ENCODE peak calls at places on chromosomes 13 and 19, in seven cellular contexts. U, M, O, A, T, L and K are unnamed samples.

GRCh38 chr13:98445340-98446233 is 131.3 kb downstream of the STK24 start:
- DNase-seq in L (peak), U (peak), M (peak), O (peak), A (peak), T (peak), K (peak)

GRCh38 chr19:2097330-2098327 is 914 bp downstream of the IZUMO4 start:
- DNase-seq in O (no peak), A (no peak), U (no peak), L (no peak), T (peak), M (no peak), K (peak)

GRCh38 chr13:82076421-82076820 is 1735.5 kb upstream of the SPRY2 start:
- DNase-seq in A (no peak), L (no peak), M (no peak), T (no peak), U (no peak), O (no peak), K (no peak)

GRCh38 chr19:28887920-28888618 is 324.9 kb downstream of the UQCRFS1 start:
- DNase-seq in M (peak), L (no peak), A (no peak), U (no peak), O (no peak), T (no peak), K (no peak)

GRCh38 chr13:25136872-25137623 is 35.0 kb downstream of the AMER2 start:
- DNase-seq in T (no peak), M (no peak), L (no peak), U (no peak), A (no peak), O (no peak), K (no peak)

GRCh38 chr13:51714663-51715168 is 89.2 kb downstream of the DHRS12 start:
- DNase-seq in M (no peak), T (no peak), L (no peak), A (no peak), O (peak), U (no peak), K (no peak)

GRCh38 chr13:38763446-38764381 is 76.8 kb downstream of the FREM2 start:
- DNase-seq in U (peak), T (peak), A (no peak), O (no peak), L (peak), M (peak), K (no peak)

GRCh38 chr19:12994701-12995595 is at the start of gene NFIX:
- DNase-seq in T (peak), O (no peak), U (peak), A (peak), M (no peak), L (peak), K (no peak)

GRCh38 chr13:98798849-98799645 is 46.6 kb upstream of the SLC15A1 start:
- DNase-seq in O (no peak), L (no peak), T (no peak), M (no peak), U (peak), A (no peak), K (no peak)

GRCh38 chr19:17469092-17469370 is 1.3 kb upstream of the SLC27A1 start:
- DNase-seq in T (no peak), O (no peak), L (no peak), A (no peak), M (no peak), U (no peak), K (no peak)

GRCh38 chr13:108957369-108958012 is 328.1 kb downstream of the MYO16 start:
- DNase-seq in M (no peak), U (no peak), O (no peak), A (no peak), T (no peak), L (no peak), K (no peak)

GRCh38 chr13:108948269-108948671 is 318.9 kb downstream of the MYO16 start:
- DNase-seq in L (no peak), A (no peak), M (no peak), O (no peak), U (peak), T (no peak), K (no peak)

GRCh38 chr19:41869374-41869955 is 7.6 kb upstream of the CD79A start:
- DNase-seq in A (no peak), T (no peak), O (no peak), M (no peak), L (no peak), U (no peak), K (no peak)

GRCh38 chr19:6249296-6249695 is 30.5 kb downstream of the MLLT1 start:
- DNase-seq in U (no peak), T (no peak), M (no peak), A (no peak), O (no peak), L (no peak), K (peak)

GRCh38 chr19:7562646-7563393 is 27.3 kb downstream of the PNPLA6 start:
- DNase-seq in U (no peak), L (no peak), M (no peak), T (peak), A (no peak), O (no peak), K (no peak)

GRCh38 chr19:48444129-48444932 is 1.5 kb upstream of the GRWD1 start:
- DNase-seq in T (no peak), A (no peak), L (peak), M (no peak), O (no peak), U (no peak), K (no peak)

GRCh38 chr13:112720814-112721197 is 31.0 kb downstream of the ATP11A start:
- DNase-seq in M (no peak), L (no peak), T (no peak), O (no peak), A (no peak), U (no peak), K (no peak)

GRCh38 chr19:53906211-53907192 is 2.6 kb upstream of the CACNG7 start:
- DNase-seq in O (no peak), T (peak), A (peak), U (no peak), L (peak), M (no peak), K (peak)

GRCh38 chr19:6354098-6354674 is 7.1 kb upstream of the CLPP start:
- DNase-seq in M (no peak), L (no peak), T (no peak), U (no peak), A (no peak), O (no peak), K (no peak)

GRCh38 chr19:45958763-45959516 is 14.7 kb downstream of the NOVA2 start:
- DNase-seq in T (no peak), O (no peak), M (no peak), L (no peak), A (no peak), U (no peak), K (no peak)

GRCh38 chr19:6947745-6948144 is 60.4 kb downstream of the ADGRE1 start:
- DNase-seq in T (no peak), U (peak), O (peak), L (no peak), M (no peak), A (peak), K (peak)

GRCh38 chr19:2462635-2463421 is 6.1 kb upstream of the LMNB2 start:
- DNase-seq in A (no peak), L (peak), U (peak), M (peak), T (no peak), O (no peak), K (no peak)

GRCh38 chr19:15812059-15812722 is 3.3 kb downstream of the OR10H1 start:
- DNase-seq in L (no peak), M (no peak), A (no peak), U (no peak), O (no peak), T (peak), K (no peak)

GRCh38 chr19:58218899-58219298 is 9.8 kb upstream of the ZNF544 start:
- DNase-seq in U (peak), L (peak), A (no peak), T (peak), O (no peak), M (no peak), K (no peak)

GRCh38 chr13:113740661-113741060 is 18.4 kb upstream of the TMEM255B start:
- DNase-seq in T (no peak), L (no peak), A (no peak), U (no peak), O (no peak), M (no peak), K (no peak)

GRCh38 chr19:44851427-44851826 is 5.3 kb downstream of the NECTIN2 start:
- DNase-seq in O (no peak), L (no peak), M (no peak), U (no peak), T (no peak), A (no peak), K (no peak)

GRCh38 chr19:5014941-5015340 is 46.0 kb downstream of the KDM4B start:
- DNase-seq in U (no peak), T (no peak), A (no peak), L (no peak), O (no peak), M (no peak), K (no peak)

GRCh38 chr13:80132741-80133601 is 208.0 kb downstream of the SPRY2 start:
- DNase-seq in T (no peak), M (no peak), O (no peak), L (peak), U (peak), A (no peak), K (no peak)

GRCh38 chr19:2309734-2310362 is 1.9 kb upstream of the LINGO3 start:
- DNase-seq in T (no peak), U (no peak), A (no peak), M (no peak), O (no peak), L (peak), K (no peak)

GRCh38 chr13:23701646-23702045 is 131.4 kb downstream of the TNFRSF19 start:
- DNase-seq in U (no peak), L (no peak), A (no peak), M (no peak), O (no peak), T (no peak), K (no peak)

GRCh38 chr19:17097593-17098126 is 22.1 kb downstream of the MYO9B start:
- DNase-seq in L (no peak), A (no peak), O (no peak), U (peak), T (peak), M (no peak), K (no peak)

GRCh38 chr13:113098163-113098732 is 7.3 kb upstream of the F7 start:
- DNase-seq in M (no peak), O (no peak), U (no peak), T (no peak), L (no peak), A (no peak), K (no peak)

GRCh38 chr19:14890616-14891379 is 4.9 kb upstream of the OR7A17 start:
- DNase-seq in U (no peak), A (no peak), O (no peak), T (peak), M (no peak), L (no peak), K (no peak)

GRCh38 chr13:59458908-59459579 is 704.7 kb downstream of the DIAPH3 start:
- DNase-seq in A (no peak), U (no peak), M (no peak), O (no peak), T (no peak), L (no peak), K (no peak)

GRCh38 chr13:51475727-51476521 is 23.1 kb upstream of the INTS6 start:
- DNase-seq in U (no peak), O (no peak), L (no peak), A (no peak), T (no peak), M (no peak), K (no peak)

DNA sequence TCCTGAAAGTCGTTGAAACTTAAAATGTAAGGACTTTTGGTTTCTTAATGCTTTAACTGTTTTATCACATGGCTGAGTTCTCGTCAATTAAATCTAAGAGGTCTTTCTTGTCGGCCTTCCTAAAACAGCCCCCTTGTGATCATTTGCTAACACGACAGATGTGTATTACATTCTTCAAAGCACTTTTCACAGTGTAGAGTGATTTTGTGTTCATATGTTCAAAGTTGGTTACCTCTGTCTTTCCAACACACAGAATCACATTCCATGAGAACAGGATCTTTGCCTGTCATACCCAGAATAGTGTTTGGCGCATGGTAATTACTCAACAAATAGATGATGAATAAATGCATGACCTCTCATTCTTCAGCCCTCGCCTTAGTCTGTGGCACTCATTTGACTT is 1.1 kb downstream of the GTF2F2 start:
- DNase-seq in A (no peak), M (no peak), L (peak), T (peak), U (peak), O (no peak), K (no peak)
- TF ChIP-seq TAF1 in A (no peak), M (no peak), L (no peak), T (no peak), U (no peak), O (no peak), K (no peak)

GRCh38 chr19:38155453-38155852 is 68.6 kb downstream of the DPF1 start:
- DNase-seq in L (no peak), A (no peak), M (no peak), T (peak), O (no peak), U (no peak), K (no peak)
- TF ChIP-seq TAF1 in L (no peak), A (no peak), M (no peak), T (no peak), O (no peak), U (no peak), K (no peak)

GRCh38 chr19:31956771-31957170 is 388.6 kb upstream of the ZNF507 start:
- DNase-seq in L (no peak), M (no peak), A (no peak), O (no peak), U (no peak), T (no peak), K (no peak)

GRCh38 chr19:31957711-31958110 is 387.7 kb upstream of the ZNF507 start:
- DNase-seq in A (no peak), U (no peak), O (no peak), T (no peak), M (no peak), L (no peak), K (no peak)

GRCh38 chr19:31960474-31960873 is 384.9 kb upstream of the ZNF507 start:
- DNase-seq in L (no peak), T (no peak), A (no peak), U (peak), O (no peak), M (no peak), K (no peak)

GRCh38 chr19:31955061-31955460 is 390.3 kb upstream of the ZNF507 start:
- DNase-seq in A (no peak), M (no peak), L (no peak), T (no peak), O (no peak), U (no peak), K (no peak)

DNA sequence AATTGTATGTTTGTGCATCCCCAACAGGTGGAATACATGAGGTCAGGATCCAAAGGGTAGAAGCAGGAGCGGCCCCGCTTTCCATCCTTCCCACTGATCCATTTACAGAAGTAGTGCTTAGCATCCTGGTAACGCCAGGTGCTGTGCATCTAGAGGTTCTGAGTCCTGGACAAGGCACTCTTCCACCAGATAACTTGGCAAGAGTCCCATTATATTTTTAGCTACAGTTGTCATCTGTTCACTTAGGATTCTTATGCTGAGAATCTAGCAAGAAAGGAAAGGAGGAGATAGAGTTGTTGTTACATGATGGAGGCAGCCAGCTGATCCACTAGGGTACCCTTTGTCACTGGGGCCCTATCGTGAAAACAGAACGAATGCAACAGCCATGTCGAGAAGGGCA is 389.5 kb upstream of the ZNF507 start:
- DNase-seq in M (no peak), U (no peak), A (no peak), T (no peak), L (no peak), O (no peak), K (no peak)
- TF ChIP-seq TAF1 in M (no peak), U (no peak), A (no peak), T (no peak), L (no peak), O (no peak), K (no peak)

GRCh38 chr13:27641711-27642502 is 20.2 kb downstream of the POLR1D start:
- DNase-seq in T (no peak), O (no peak), M (no peak), L (no peak), U (peak), A (no peak), K (no peak)

GRCh38 chr13:27638521-27638920 is 16.8 kb downstream of the POLR1D start:
- DNase-seq in U (no peak), O (no peak), T (no peak), A (no peak), L (no peak), M (no peak), K (no peak)

GRCh38 chr13:27643334-27644158 is 21.9 kb downstream of the POLR1D start:
- DNase-seq in A (no peak), U (no peak), T (no peak), L (no peak), M (no peak), O (no peak), K (no peak)

GRCh38 chr13:27639186-27639585 is 17.5 kb downstream of the POLR1D start:
- DNase-seq in A (no peak), M (no peak), U (no peak), O (no peak), L (no peak), T (no peak), K (no peak)

DNA sequence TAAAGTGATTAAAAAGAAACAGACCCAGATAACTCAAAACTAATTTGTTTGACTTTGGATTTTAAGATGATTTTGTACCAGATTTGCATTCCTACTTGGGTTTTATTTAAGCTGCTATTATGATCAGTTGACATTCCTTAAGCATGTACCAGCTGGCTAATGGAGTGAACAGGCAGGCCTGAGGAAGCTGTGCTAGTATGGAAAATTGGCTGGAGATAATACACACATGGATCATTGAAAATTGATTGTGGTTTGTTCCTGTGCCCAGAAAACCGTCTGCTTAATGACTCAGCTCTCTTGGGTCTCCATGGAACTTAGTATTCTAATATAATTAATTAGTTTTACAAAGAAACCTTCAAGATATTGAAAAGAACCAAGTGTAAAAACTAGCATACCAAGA is 22.6 kb downstream of the POLR1D start:
- DNase-seq in O (no peak), A (no peak), T (no peak), L (no peak), U (no peak), M (no peak), K (no peak)
- TF ChIP-seq TAF1 in O (no peak), A (no peak), T (no peak), L (no peak), U (no peak), M (no peak), K (no peak)

GRCh38 chr13:29436291-29436690 is 159.2 kb downstream of the SLC7A1 start:
- DNase-seq in T (no peak), M (no peak), O (no peak), L (no peak), U (no peak), A (no peak), K (no peak)
- TF ChIP-seq TAF1 in T (no peak), M (no peak), O (no peak), L (no peak), U (no peak), A (no peak), K (no peak)

GRCh38 chr19:38266981-38267597 is 2.7 kb downstream of the SPINT2 start:
- DNase-seq in T (peak), O (no peak), A (no peak), M (no peak), L (no peak), U (peak), K (no peak)
- TF ChIP-seq TAF1 in T (no peak), O (no peak), A (no peak), M (no peak), L (no peak), U (no peak), K (no peak)

GRCh38 chr13:41859555-41859954 is 101.4 kb downstream of the VWA8 start:
- DNase-seq in L (no peak), T (no peak), U (no peak), A (no peak), M (no peak), O (no peak), K (no peak)
- TF ChIP-seq TAF1 in L (no peak), T (no peak), U (no peak), A (no peak), M (no peak), O (no peak), K (no peak)

DNA sequence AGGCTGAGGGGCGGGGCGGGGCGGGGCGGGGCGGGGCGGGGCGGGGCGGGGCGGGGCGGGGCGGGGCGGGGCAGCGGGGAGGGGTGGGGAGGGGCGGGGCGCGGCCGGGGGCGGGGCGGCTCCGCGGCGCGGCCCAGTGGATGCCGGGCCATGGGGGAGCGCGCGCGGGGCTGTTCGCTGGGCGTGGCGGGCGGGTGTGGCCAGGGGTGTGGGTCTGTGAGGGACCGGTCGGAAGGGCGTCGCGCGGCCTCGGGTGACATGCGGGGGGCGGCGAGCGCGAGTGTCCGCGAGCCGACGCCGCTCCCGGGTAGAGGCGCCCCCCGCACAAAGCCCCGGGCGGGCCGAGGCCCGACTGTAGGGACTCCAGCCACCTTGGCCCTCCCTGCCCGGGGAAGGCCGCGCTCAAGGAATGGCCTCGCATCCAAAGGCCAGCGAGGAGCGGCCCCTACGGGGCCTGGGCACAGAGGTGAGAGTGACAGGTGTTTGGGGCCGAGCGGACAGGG is at the start of gene ZFP28:
- DNase-seq in M (no peak), A (peak), T (no peak), O (no peak), L (peak), U (no peak), K (peak)
- TF ChIP-seq TAF1 in M (peak), A (no peak), T (no peak), O (no peak), L (no peak), U (no peak), K (no peak)

GRCh38 chr13:31898383-31899071 is 133.0 kb upstream of the FRY start:
- DNase-seq in O (no peak), L (no peak), U (no peak), A (no peak), T (no peak), M (no peak), K (no peak)
- TF ChIP-seq TAF1 in O (no peak), L (no peak), U (no peak), A (no peak), T (no peak), M (no peak), K (no peak)

GRCh38 chr13:65593298-65593874 is 1636.8 kb downstream of the PCDH9 start:
- DNase-seq in O (no peak), M (no peak), U (no peak), L (no peak), T (no peak), A (no peak), K (no peak)
- TF ChIP-seq TAF1 in O (no peak), M (no peak), U (no peak), L (no peak), T (no peak), A (no peak), K (no peak)